ENCODE peak calls at places on chromosomes 16 and 17, in nine cellular contexts. I is CD4-positive, alpha-beta memory T cell; G is Peyer's patch; C is right lobe of liver; P is CD4-positive, alpha-beta T cell; V is H9; W is HL-60; D is A673; O is esophagus squamous epithelium. X is an unnamed sample.

GRCh38 chr17:34275881-34276280 is 5.9 kb downstream of the CCL7 start:
- DNase-seq in I (no peak), G (no peak), C (no peak), P (no peak), V (no peak), W (no peak), D (no peak), O (no peak), X (no peak)

GRCh38 chr16:48321307-48322036 is 63.7 kb downstream of the SIAH1 start:
- DNase-seq in I (no peak), G (no peak), C (no peak), P (no peak), V (no peak), W (no peak), D (no peak), O (no peak), X (no peak)

GRCh38 chr16:82070656-82071369 is 35.8 kb downstream of the HSD17B2 start:
- DNase-seq in I (no peak), G (no peak), C (no peak), P (no peak), V (no peak), W (no peak), D (no peak), O (no peak), X (no peak)

GRCh38 chr17:56114469-56114868 is 38.8 kb upstream of the ANKFN1 start:
- DNase-seq in I (no peak), G (no peak), C (no peak), P (no peak), V (no peak), W (no peak), D (no peak), O (no peak), X (no peak)

GRCh38 chr17:42563543-42563942 is 1.6 kb downstream of the COASY start:
- DNase-seq in I (no peak), G (no peak), C (no peak), P (no peak), V (no peak), W (no peak), D (peak), O (no peak), X (no peak)

GRCh38 chr16:57519796-57520360 is 16.5 kb downstream of the CCDC102A start:
- DNase-seq in I (peak), G (peak), C (peak), P (peak), V (peak), W (no peak), D (peak), O (no peak), X (no peak)

GRCh38 chr17:72305472-72305871 is 184.7 kb downstream of the SOX9 start:
- DNase-seq in I (no peak), G (no peak), C (no peak), P (no peak), V (no peak), W (no peak), D (no peak), O (no peak), X (no peak)

GRCh38 chr17:74431568-74432483 is at the start of gene GPRC5C:
- DNase-seq in I (no peak), G (peak), C (peak), P (no peak), V (peak), W (peak), D (peak), O (no peak), X (no peak)

GRCh38 chr17:63697341-63698286 is 2.3 kb downstream of the LIMD2 start:
- DNase-seq in I (peak), G (peak), C (peak), P (peak), V (peak), W (no peak), D (peak), O (no peak), X (no peak)

GRCh38 chr17:50630524-50631194 is 4.0 kb upstream of the ABCC3 start:
- DNase-seq in I (peak), G (peak), C (peak), P (peak), V (peak), W (no peak), D (no peak), O (no peak), X (no peak)

GRCh38 chr17:28216528-28216927 is 102.5 kb upstream of the TMEM97 start:
- DNase-seq in I (no peak), G (no peak), C (no peak), P (no peak), V (no peak), W (no peak), D (no peak), O (no peak), X (no peak)

GRCh38 chr16:13957197-13958078 is 37.5 kb downstream of the ERCC4 start:
- DNase-seq in I (no peak), G (peak), C (peak), P (no peak), V (no peak), W (peak), D (peak), O (no peak), X (no peak)

GRCh38 chr17:27256225-27257030 is 37.5 kb upstream of the WSB1 start:
- DNase-seq in I (no peak), G (no peak), C (no peak), P (no peak), V (no peak), W (no peak), D (no peak), O (no peak), X (no peak)

GRCh38 chr17:63911657-63912100 is 621 bp upstream of the CSHL1 start:
- DNase-seq in I (peak), G (no peak), C (no peak), P (peak), V (peak), W (no peak), D (peak), O (no peak), X (no peak)

GRCh38 chr16:79716645-79717323 is 116.2 kb upstream of the MAF start:
- DNase-seq in I (no peak), G (no peak), C (no peak), P (no peak), V (no peak), W (no peak), D (no peak), O (no peak), X (no peak)

GRCh38 chr17:56171186-56171959 is 18.1 kb downstream of the ANKFN1 start:
- DNase-seq in I (no peak), G (no peak), C (no peak), P (no peak), V (no peak), W (no peak), D (no peak), O (no peak), X (peak)

GRCh38 chr17:56887552-56888467 is 26.0 kb downstream of the TRIM25 start:
- DNase-seq in I (no peak), G (no peak), C (no peak), P (no peak), V (no peak), W (no peak), D (no peak), O (no peak), X (no peak)

GRCh38 chr17:63843387-63844292 is 1.2 kb upstream of the SMARCD2 start:
- DNase-seq in I (no peak), G (peak), C (no peak), P (no peak), V (no peak), W (no peak), D (no peak), O (no peak), X (no peak)

GRCh38 chr17:79945591-79946255 is 89.9 kb downstream of the TBC1D16 start:
- DNase-seq in I (no peak), G (no peak), C (peak), P (no peak), V (no peak), W (no peak), D (no peak), O (no peak), X (no peak)

GRCh38 chr17:7016886-7017826 is 4.7 kb downstream of the RNASEK start:
- DNase-seq in I (no peak), G (no peak), C (no peak), P (no peak), V (no peak), W (no peak), D (no peak), O (no peak), X (no peak)

GRCh38 chr16:89970011-89970410 is 21.5 kb downstream of the DEF8 start:
- DNase-seq in I (no peak), G (no peak), C (no peak), P (no peak), V (no peak), W (no peak), D (no peak), O (no peak), X (no peak)

GRCh38 chr17:60766778-60767190 is 89.1 kb downstream of the BCAS3 start:
- DNase-seq in I (peak), G (no peak), C (no peak), P (no peak), V (peak), W (no peak), D (no peak), O (no peak), X (no peak)

GRCh38 chr17:16909887-16910286 is 62.0 kb downstream of the TNFRSF13B start:
- DNase-seq in I (no peak), G (no peak), C (no peak), P (no peak), V (peak), W (no peak), D (peak), O (no peak), X (no peak)

GRCh38 chr16:9318764-9319163 is 227.3 kb downstream of the HAPSTR1 start:
- DNase-seq in I (no peak), G (no peak), C (no peak), P (no peak), V (no peak), W (no peak), D (peak), O (no peak), X (no peak)

GRCh38 chr16:87851141-87851587 is 18.1 kb downstream of the SLC7A5 start:
- DNase-seq in I (no peak), G (no peak), C (no peak), P (no peak), V (no peak), W (no peak), D (no peak), O (no peak), X (no peak)

GRCh38 chr17:36657763-36658490 is 56.5 kb downstream of the MRM1 start:
- DNase-seq in I (no peak), G (peak), C (no peak), P (no peak), V (peak), W (no peak), D (peak), O (no peak), X (no peak)

GRCh38 chr17:28597606-28598383 is 1.0 kb downstream of the SPAG5 start:
- DNase-seq in I (no peak), G (no peak), C (no peak), P (no peak), V (no peak), W (no peak), D (no peak), O (no peak), X (no peak)

GRCh38 chr16:67516296-67517177 is 12.1 kb upstream of the RIPOR1 start:
- DNase-seq in I (no peak), G (no peak), C (no peak), P (no peak), V (no peak), W (no peak), D (no peak), O (no peak), X (peak)

GRCh38 chr17:81869221-81870154 is 1.6 kb downstream of the ARHGDIA start:
- DNase-seq in I (peak), G (peak), C (peak), P (no peak), V (peak), W (no peak), D (peak), O (no peak), X (no peak)

GRCh38 chr17:75684924-75685323 is 17.8 kb downstream of the SAP30BP start:
- DNase-seq in I (no peak), G (peak), C (no peak), P (no peak), V (no peak), W (no peak), D (no peak), O (no peak), X (no peak)

GRCh38 chr17:32927724-32928526 is at the start of gene TMEM98:
- DNase-seq in I (no peak), G (peak), C (peak), P (no peak), V (peak), W (no peak), D (peak), O (no peak), X (no peak)

GRCh38 chr17:73286863-73287296 is 24.9 kb downstream of the CDC42EP4 start:
- DNase-seq in I (no peak), G (no peak), C (no peak), P (no peak), V (no peak), W (no peak), D (no peak), O (no peak), X (no peak)

GRCh38 chr16:13435873-13436474 is 484.0 kb upstream of the ERCC4 start:
- DNase-seq in I (no peak), G (no peak), C (no peak), P (no peak), V (peak), W (no peak), D (no peak), O (no peak), X (no peak)

GRCh38 chr17:16215002-16215272 is 397 bp downstream of the NCOR1 start:
- DNase-seq in I (no peak), G (peak), C (peak), P (peak), V (peak), W (no peak), D (peak), O (no peak), X (no peak)

GRCh38 chr17:74485012-74485743 is 18.7 kb downstream of the CD300A start:
- DNase-seq in I (no peak), G (no peak), C (no peak), P (no peak), V (peak), W (no peak), D (no peak), O (no peak), X (no peak)

GRCh38 chr17:58373003-58373402 is 21.0 kb upstream of the SUPT4H1 start:
- DNase-seq in I (no peak), G (no peak), C (no peak), P (no peak), V (no peak), W (no peak), D (no peak), O (no peak), X (no peak)
- H3K27ac ChIP-seq in I (no peak), G (no peak), C (no peak), P (no peak), V (no peak), W (no peak), D (no peak), O (no peak), X (no peak)

GRCh38 chr16:3495166-3495565 is at the start of gene C16orf90:
- DNase-seq in I (no peak), G (no peak), C (no peak), P (no peak), V (no peak), W (no peak), D (no peak), O (no peak), X (no peak)
- H3K27ac ChIP-seq in I (no peak), G (no peak), C (no peak), P (no peak), V (no peak), W (no peak), D (no peak), O (no peak), X (no peak)

DNA sequence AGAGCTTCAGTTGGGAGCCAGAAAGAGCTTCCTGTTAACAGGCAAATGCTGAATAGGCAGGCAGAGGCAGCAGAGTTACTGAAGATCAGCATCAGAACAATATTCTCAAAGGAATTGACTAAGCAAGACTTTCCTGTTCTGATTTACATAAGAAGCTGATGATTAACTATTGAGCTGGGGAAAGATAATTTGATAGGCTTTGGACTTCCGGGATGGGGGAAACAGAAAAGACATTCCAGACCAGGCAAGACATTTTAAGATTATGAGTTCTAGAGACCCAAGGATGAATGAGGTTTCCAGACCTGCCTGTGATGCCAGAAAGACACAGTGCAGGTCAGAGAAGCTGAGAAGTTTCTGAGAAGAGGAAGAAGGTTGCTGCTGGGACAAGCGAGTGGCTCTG is at the start of gene CES5A:
- DNase-seq in I (no peak), G (no peak), C (no peak), P (no peak), V (no peak), W (no peak), D (peak), O (no peak), X (no peak)
- H3K27ac ChIP-seq in I (no peak), G (no peak), C (no peak), P (no peak), V (no peak), W (no peak), D (no peak), O (no peak), X (no peak)

GRCh38 chr17:46884552-46884951 is 33.2 kb downstream of the WNT9B start:
- DNase-seq in I (no peak), G (no peak), C (no peak), P (no peak), V (no peak), W (no peak), D (no peak), O (no peak), X (no peak)

GRCh38 chr17:46887717-46888116 is 35.2 kb upstream of the GOSR2 start:
- DNase-seq in I (no peak), G (no peak), C (no peak), P (no peak), V (no peak), W (no peak), D (no peak), O (no peak), X (no peak)

GRCh38 chr17:46885956-46886663 is 34.7 kb downstream of the WNT9B start:
- DNase-seq in I (no peak), G (no peak), C (no peak), P (no peak), V (no peak), W (no peak), D (no peak), O (no peak), X (no peak)

GRCh38 chr17:46883871-46884270 is 32.5 kb downstream of the WNT9B start:
- DNase-seq in I (no peak), G (no peak), C (no peak), P (no peak), V (no peak), W (no peak), D (no peak), O (no peak), X (no peak)

DNA sequence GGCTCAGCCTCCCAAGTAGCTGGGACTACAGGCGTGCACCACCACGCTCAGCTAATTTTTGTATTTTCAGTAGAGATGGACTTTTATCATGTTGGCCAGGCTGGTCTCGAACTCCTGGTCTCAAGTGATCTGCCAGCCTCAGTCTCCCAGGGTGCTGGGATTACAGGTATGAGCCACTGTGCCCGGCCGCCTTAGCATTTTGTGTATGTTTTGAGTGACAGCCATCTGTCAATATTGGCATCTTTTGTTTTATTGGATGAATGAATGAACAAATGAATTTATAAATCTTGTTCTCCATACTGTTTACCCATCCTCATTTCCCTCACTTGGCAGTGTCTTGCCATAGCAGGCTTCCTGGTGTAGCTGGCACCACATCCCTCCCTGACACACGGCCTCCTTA is 34.0 kb downstream of the WNT9B start:
- DNase-seq in I (no peak), G (no peak), C (no peak), P (no peak), V (no peak), W (no peak), D (no peak), O (no peak), X (no peak)
- H3K27ac ChIP-seq in I (no peak), G (no peak), C (no peak), P (no peak), V (no peak), W (no peak), D (no peak), O (no peak), X (no peak)

DNA sequence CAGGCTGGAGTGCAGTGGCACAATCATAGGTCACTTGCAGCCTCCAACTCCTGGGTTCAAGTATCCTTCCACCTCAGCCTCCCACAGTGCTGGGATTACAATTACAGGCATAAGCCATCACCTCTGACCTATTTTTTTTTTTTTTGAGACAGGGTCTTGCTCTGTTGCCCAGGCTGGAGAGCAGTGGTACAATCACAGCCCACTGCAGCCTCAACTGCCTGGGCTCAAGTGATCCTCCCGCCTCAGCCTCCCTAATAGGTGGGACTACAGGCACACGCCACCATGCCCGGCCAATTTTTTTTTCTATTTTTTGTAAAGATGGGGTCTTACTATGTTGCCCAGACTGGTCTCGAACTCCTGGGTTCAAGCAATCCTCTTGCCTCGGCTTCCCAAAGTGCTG is 5.6 kb upstream of the GGA2 start:
- DNase-seq in I (no peak), G (no peak), C (no peak), P (no peak), V (no peak), W (no peak), D (no peak), O (no peak), X (no peak)
- H3K27ac ChIP-seq in I (no peak), G (no peak), C (no peak), P (no peak), V (no peak), W (peak), D (no peak), O (no peak), X (no peak)

X was measured in esophagus muscularis mucosa.